ENCODE peak calls at places on chromosomes 4 and X, in four cellular contexts. H is ovary, R is fibroblast of lung, P is cardiac muscle cell. K is an unnamed sample.

GRCh38 chr4:130393246-130394041 is 1297.5 kb downstream of the C4orf33 start:
- DNase-seq in P (peak; percentile 74), H (no peak), R (peak; percentile 80), K (no peak)

GRCh38 chrX:135549519-135549918 is 29.1 kb downstream of the INTS6L start:
- DNase-seq in P (no peak), H (no peak), R (no peak), K (no peak)

GRCh38 chrX:38816158-38816557 is 14.9 kb downstream of the MID1IP1 start:
- DNase-seq in P (no peak), H (no peak), R (no peak), K (no peak)

GRCh38 chr4:147192679-147193078 is 247.0 kb upstream of the TTC29 start:
- DNase-seq in P (peak; percentile 30), R (peak; percentile 9), H (no peak), K (no peak)

GRCh38 chr4:167428172-167428571 is 193.9 kb upstream of the SPOCK3 start:
- DNase-seq in R (peak; percentile 2), P (no peak), H (no peak), K (no peak)

GRCh38 chr4:56215138-56215793 is 172.0 kb downstream of the AASDH start:
- DNase-seq in R (peak; percentile 5), H (no peak), P (no peak), K (no peak)

GRCh38 chr4:88457307-88458090 is 580 bp downstream of the HERC5 start:
- DNase-seq in H (peak; percentile 68), R (peak; percentile 38), P (peak; percentile 25), K (peak; percentile 31)

GRCh38 chr4:68342139-68342538 is 7.8 kb downstream of the YTHDC1 start:
- DNase-seq in H (no peak), P (peak; percentile 70), R (peak; percentile 67), K (no peak)

GRCh38 chr4:98448923-98449322 is 187.7 kb downstream of the RAP1GDS1 start:
- DNase-seq in H (no peak), P (peak; percentile 42), R (no peak), K (peak; percentile 64)

GRCh38 chr4:152606800-152607577 is 71.1 kb upstream of the FBXW7 start:
- DNase-seq in R (no peak), H (no peak), P (no peak), K (no peak)

GRCh38 chrX:120790118-120790517 is 85.5 kb downstream of the CT47B1 start:
- DNase-seq in R (peak; percentile 68), H (peak; percentile 27), P (peak; percentile 86), K (no peak)

GRCh38 chrX:123756320-123756719 is 23.5 kb upstream of the THOC2 start:
- DNase-seq in P (peak; percentile 44), H (no peak), R (peak; percentile 73), K (no peak)

GRCh38 chr4:108828620-108829019 is 65.8 kb upstream of the ETNPPL start:
- DNase-seq in P (no peak), R (no peak), H (no peak), K (no peak)

GRCh38 chrX:68114573-68115199 is 318.6 kb downstream of the OPHN1 start:
- DNase-seq in P (peak; percentile 7), H (no peak), R (peak; percentile 40), K (peak; percentile 22)

GRCh38 chr4:162352580-162353107 is 188.8 kb upstream of the FSTL5 start:
- DNase-seq in R (no peak), P (no peak), H (no peak), K (no peak)

GRCh38 chr4:163736876-163737275 is 242.4 kb downstream of the TMA16 start:
- DNase-seq in H (no peak), R (no peak), P (no peak), K (no peak)

GRCh38 chrX:107736781-107737531 is 38.6 kb downstream of the TSC22D3 start:
- DNase-seq in R (no peak), P (no peak), H (no peak), K (no peak)

GRCh38 chr4:76881375-76881774 is 16.6 kb downstream of the SOWAHB start:
- DNase-seq in H (no peak), R (no peak), P (no peak), K (peak; percentile 78)

DNA sequence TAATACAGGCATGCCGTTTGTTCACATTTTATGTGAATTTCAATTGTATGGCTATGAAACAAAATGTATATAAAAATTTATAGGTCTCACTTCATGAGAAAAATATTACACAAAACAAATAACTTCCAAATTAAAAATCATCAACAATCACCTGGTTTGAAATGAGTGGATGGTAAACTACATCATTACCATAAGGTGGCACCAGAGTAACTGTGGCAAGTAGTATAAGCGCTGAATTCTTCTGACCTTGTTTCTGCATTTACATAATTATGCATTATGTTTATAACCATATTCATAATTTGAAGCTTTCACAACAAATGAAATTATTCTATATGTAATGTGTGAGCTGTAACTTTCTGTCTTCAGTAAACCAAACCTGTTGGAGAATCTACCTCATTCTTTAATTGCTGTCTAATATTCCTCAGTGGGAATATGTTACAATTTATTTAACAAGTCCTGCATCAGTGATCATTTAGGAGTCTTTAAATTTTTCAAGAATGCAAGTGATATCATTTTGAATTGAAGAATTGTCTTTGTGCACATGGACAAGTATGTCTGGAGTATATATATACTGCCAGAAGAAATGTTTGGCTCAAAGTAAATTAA is 55.2 kb downstream of the MMRN1 start:
- DNase-seq in P (no peak), R (no peak), H (no peak), K (no peak)
- TF ChIP-seq CTCF in P (peak; percentile 9), R (peak; percentile 29), H (no peak), K (no peak)

GRCh38 chr4:7828926-7829325 is 110.7 kb downstream of the AFAP1 start:
- DNase-seq in R (peak; percentile 77), P (peak; percentile 71), H (no peak), K (no peak)
- H3K4me1 ChIP-seq in R (peaks cover 29% of the 10 kb centered on the region), P (peaks cover 31% of the 10 kb centered on the region), H (peaks cover 13% of the 10 kb centered on the region), K (peaks cover 16% of the 10 kb centered on the region)

GRCh38 chrX:1598021-1598875 is 6.8 kb downstream of the AKAP17A start:
- DNase-seq in H (no peak), R (no peak), P (no peak), K (peak; percentile 49)
- H3K36me3 ChIP-seq in H (peaks cover 3% of the 10 kb centered on the region), R (peaks cover 49% of the 10 kb centered on the region), P (peaks cover 40% of the 10 kb centered on the region), K (peaks cover 34% of the 10 kb centered on the region)

GRCh38 chr4:84632092-84632491 is 49.2 kb downstream of the CDS1 start:
- DNase-seq in P (peak; percentile 92), R (peak; percentile 88), H (no peak), K (no peak)

GRCh38 chr4:84634961-84635360 is 52.0 kb downstream of the CDS1 start:
- DNase-seq in P (no peak), H (no peak), R (no peak), K (no peak)

DNA sequence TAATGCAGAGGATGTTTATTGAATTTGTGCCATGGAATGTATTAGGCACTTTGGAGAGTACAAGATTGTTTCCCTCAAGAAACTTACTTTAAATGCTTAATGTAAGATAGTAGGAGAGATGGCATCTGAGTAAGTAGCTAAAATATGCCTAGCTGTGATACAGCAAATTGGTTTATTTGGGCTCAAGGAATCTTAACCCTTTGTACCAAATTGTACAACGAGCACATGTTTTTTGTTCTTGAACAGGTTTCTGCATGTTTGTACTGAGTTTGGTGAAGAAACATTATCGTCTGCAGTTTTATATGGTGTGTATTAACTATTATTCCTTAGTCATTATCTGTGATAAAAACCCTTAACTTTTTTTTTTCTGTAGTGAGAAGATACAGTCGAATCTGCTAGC is 48.6 kb downstream of the CDS1 start:
- DNase-seq in R (peak; percentile 48), P (peak; percentile 27), H (no peak), K (no peak)
- TF ChIP-seq CTCF in R (no peak), P (no peak), H (no peak), K (no peak)

GRCh38 chr4:81757706-81758105 is 286.0 kb upstream of the RASGEF1B start:
- DNase-seq in R (no peak), P (peak; percentile 54), H (no peak), K (no peak)

GRCh38 chr4:81756973-81757372 is 285.3 kb upstream of the RASGEF1B start:
- DNase-seq in H (no peak), R (no peak), P (no peak), K (no peak)

GRCh38 chr4:81751531-81752291 is 280.0 kb upstream of the RASGEF1B start:
- DNase-seq in H (no peak), R (no peak), P (no peak), K (no peak)

GRCh38 chr4:81756042-81756441 is 284.3 kb upstream of the RASGEF1B start:
- DNase-seq in P (no peak), R (no peak), H (no peak), K (no peak)

GRCh38 chr4:81754169-81754568 is 282.5 kb upstream of the RASGEF1B start:
- DNase-seq in P (peak; percentile 4), H (no peak), R (no peak), K (no peak)
- H3K4me1 ChIP-seq in P (no peaks in the 10 kb centered on the region), H (no peaks in the 10 kb centered on the region), R (no peaks in the 10 kb centered on the region), K (no peaks in the 10 kb centered on the region)

GRCh38 chr4:51874551-51874950 is 31.6 kb downstream of the DCUN1D4 start:
- DNase-seq in H (no peak), R (no peak), P (no peak), K (no peak)
- H3K36me3 ChIP-seq in H (no peaks in the 10 kb centered on the region), R (peaks cover 5% of the 10 kb centered on the region), P (peaks cover 44% of the 10 kb centered on the region), K (no peaks in the 10 kb centered on the region)